ENCODE peak calls at places on chromosomes 7 and 10, in nine cellular contexts. Y, C, T, V, R, S, F, X and G are unnamed samples.

GRCh38 chr7:29300649-29301048 is 106.1 kb downstream of the CHN2 start:
- DNase-seq in Y (no peak), C (no peak), T (no peak), V (no peak), R (no peak), S (no peak), F (no peak), X (no peak), G (no peak)

GRCh38 chr7:128347573-128348147 is 4.0 kb upstream of the RBM28 start:
- DNase-seq in Y (peak; percentile 50), C (peak; percentile 42), T (no peak), V (peak; percentile 28), R (peak; percentile 41), S (peak; percentile 38), F (peak; percentile 59), X (peak; percentile 63), G (no peak)

GRCh38 chr10:71255817-71256660 is 43.7 kb downstream of the UNC5B start:
- DNase-seq in Y (peak; percentile 36), C (peak; percentile 97), T (no peak), V (peak; percentile 57), R (peak; percentile 84), S (no peak), F (peak; percentile 71), X (peak; percentile 95), G (no peak)

GRCh38 chr10:103553743-103554487 is 60.4 kb downstream of the NEURL1 start:
- DNase-seq in Y (no peak), C (no peak), T (no peak), V (no peak), R (no peak), S (no peak), F (no peak), X (no peak), G (no peak)

GRCh38 chr10:78630944-78631838 is 437.6 kb upstream of the ZMIZ1 start:
- DNase-seq in Y (no peak), C (no peak), T (no peak), V (peak; percentile 80), R (no peak), S (no peak), F (peak; percentile 46), X (peak; percentile 56), G (no peak)

GRCh38 chr10:26881600-26882331 is 21.0 kb upstream of the ABI1 start:
- DNase-seq in Y (peak; percentile 68), C (peak; percentile 68), T (no peak), V (peak; percentile 54), R (peak; percentile 63), S (peak; percentile 71), F (no peak), X (peak; percentile 82), G (peak; percentile 38)

GRCh38 chr10:25017661-25018060 is 1.2 kb downstream of the THNSL1 start:
- DNase-seq in Y (no peak), C (peak; percentile 22), T (no peak), V (no peak), R (no peak), S (no peak), F (no peak), X (no peak), G (no peak)

GRCh38 chr10:78339251-78339650 is 305.6 kb downstream of the RPS24 start:
- DNase-seq in Y (no peak), C (no peak), T (no peak), V (no peak), R (no peak), S (no peak), F (no peak), X (no peak), G (no peak)

GRCh38 chr10:15719899-15720634 is at the start of gene ITGA8:
- DNase-seq in Y (no peak), C (peak; percentile 43), T (no peak), V (no peak), R (no peak), S (peak; percentile 38), F (no peak), X (peak; percentile 51), G (no peak)